ENCODE peak calls at places on chromosomes 16 and 17, in nine cellular contexts. One of them, this sample, is unnamed. For H3K4me1, the result is how much of the 10 kb centered on the place peaks cover.

GRCh38 chr16:88938933-88939813 is 37.8 kb downstream of the CBFA2T3 start:
- DNase-seq in ovary: no peak
- DNase-seq in cardiac muscle cell: no peak
- DNase-seq in effector memory CD4-positive, alpha-beta T cell: no peak
- DNase-seq in thoracic aorta: no peak
- DNase-seq in sigmoid colon: no peak
- DNase-seq in CD4-positive, CD25-positive, alpha-beta regulatory T cell: no peak
- DNase-seq in A549: no peak
- DNase-seq in CD8-positive, alpha-beta memory T cell: no peak
- DNase-seq in this sample: no peak

GRCh38 chr16:64181526-64181925 is 940.3 kb downstream of the CDH11 start:
- DNase-seq in ovary: no peak
- DNase-seq in cardiac muscle cell: no peak
- DNase-seq in effector memory CD4-positive, alpha-beta T cell: no peak
- DNase-seq in thoracic aorta: no peak
- DNase-seq in sigmoid colon: no peak
- DNase-seq in CD4-positive, CD25-positive, alpha-beta regulatory T cell: no peak
- DNase-seq in A549: no peak
- DNase-seq in CD8-positive, alpha-beta memory T cell: no peak
- DNase-seq in this sample: no peak

GRCh38 chr16:68459457-68459856 is 11.1 kb upstream of the SMPD3 start:
- DNase-seq in ovary: no peak
- DNase-seq in cardiac muscle cell: no peak
- DNase-seq in effector memory CD4-positive, alpha-beta T cell: no peak
- DNase-seq in thoracic aorta: no peak
- DNase-seq in sigmoid colon: no peak
- DNase-seq in CD4-positive, CD25-positive, alpha-beta regulatory T cell: no peak
- DNase-seq in A549: no peak
- DNase-seq in CD8-positive, alpha-beta memory T cell: no peak
- DNase-seq in this sample: no peak

GRCh38 chr16:30924797-30925645 is 1.6 kb downstream of the FBXL19 start:
- DNase-seq in ovary: no peak
- DNase-seq in cardiac muscle cell: no peak
- DNase-seq in effector memory CD4-positive, alpha-beta T cell: no peak
- DNase-seq in thoracic aorta: no peak
- DNase-seq in sigmoid colon: no peak
- DNase-seq in CD4-positive, CD25-positive, alpha-beta regulatory T cell: no peak
- DNase-seq in A549: no peak
- DNase-seq in CD8-positive, alpha-beta memory T cell: no peak
- DNase-seq in this sample: no peak

GRCh38 chr17:2958706-2959222 is 104.6 kb downstream of the OR1D5 start:
- DNase-seq in ovary: no peak
- DNase-seq in cardiac muscle cell: no peak
- DNase-seq in effector memory CD4-positive, alpha-beta T cell: no peak
- DNase-seq in thoracic aorta: no peak
- DNase-seq in sigmoid colon: peak
- DNase-seq in CD4-positive, CD25-positive, alpha-beta regulatory T cell: no peak
- DNase-seq in A549: no peak
- DNase-seq in CD8-positive, alpha-beta memory T cell: no peak
- DNase-seq in this sample: no peak

GRCh38 chr16:69756705-69757104 is 2.0 kb upstream of the NOB1 start:
- DNase-seq in ovary: no peak
- DNase-seq in cardiac muscle cell: no peak
- DNase-seq in effector memory CD4-positive, alpha-beta T cell: no peak
- DNase-seq in thoracic aorta: no peak
- DNase-seq in sigmoid colon: no peak
- DNase-seq in CD4-positive, CD25-positive, alpha-beta regulatory T cell: no peak
- DNase-seq in A549: no peak
- DNase-seq in CD8-positive, alpha-beta memory T cell: no peak
- DNase-seq in this sample: no peak

GRCh38 chr17:55641559-55642160 is 81.0 kb downstream of the TMEM100 start:
- DNase-seq in ovary: peak
- DNase-seq in cardiac muscle cell: peak
- DNase-seq in effector memory CD4-positive, alpha-beta T cell: no peak
- DNase-seq in thoracic aorta: no peak
- DNase-seq in sigmoid colon: peak
- DNase-seq in CD4-positive, CD25-positive, alpha-beta regulatory T cell: peak
- DNase-seq in A549: peak
- DNase-seq in CD8-positive, alpha-beta memory T cell: no peak
- DNase-seq in this sample: peak

GRCh38 chr16:54178491-54178976 is 108.1 kb downstream of the IRX3 start:
- DNase-seq in ovary: no peak
- DNase-seq in cardiac muscle cell: peak
- DNase-seq in effector memory CD4-positive, alpha-beta T cell: no peak
- DNase-seq in thoracic aorta: no peak
- DNase-seq in sigmoid colon: no peak
- DNase-seq in CD4-positive, CD25-positive, alpha-beta regulatory T cell: no peak
- DNase-seq in A549: no peak
- DNase-seq in CD8-positive, alpha-beta memory T cell: no peak
- DNase-seq in this sample: no peak

GRCh38 chr17:79295307-79295706 is 220.7 kb downstream of the ENGASE start:
- DNase-seq in ovary: no peak
- DNase-seq in cardiac muscle cell: no peak
- DNase-seq in effector memory CD4-positive, alpha-beta T cell: no peak
- DNase-seq in thoracic aorta: no peak
- DNase-seq in sigmoid colon: no peak
- DNase-seq in CD4-positive, CD25-positive, alpha-beta regulatory T cell: no peak
- DNase-seq in A549: no peak
- DNase-seq in CD8-positive, alpha-beta memory T cell: no peak
- DNase-seq in this sample: no peak

GRCh38 chr17:5955764-5956163 is 114.4 kb upstream of the WSCD1 start:
- DNase-seq in ovary: no peak
- DNase-seq in cardiac muscle cell: no peak
- DNase-seq in effector memory CD4-positive, alpha-beta T cell: no peak
- DNase-seq in thoracic aorta: no peak
- DNase-seq in sigmoid colon: no peak
- DNase-seq in CD4-positive, CD25-positive, alpha-beta regulatory T cell: no peak
- DNase-seq in A549: no peak
- DNase-seq in CD8-positive, alpha-beta memory T cell: no peak
- DNase-seq in this sample: no peak

GRCh38 chr16:52488837-52489289 is 58.1 kb downstream of the TOX3 start:
- DNase-seq in ovary: no peak
- DNase-seq in cardiac muscle cell: no peak
- DNase-seq in effector memory CD4-positive, alpha-beta T cell: no peak
- DNase-seq in thoracic aorta: no peak
- DNase-seq in sigmoid colon: no peak
- DNase-seq in CD4-positive, CD25-positive, alpha-beta regulatory T cell: no peak
- DNase-seq in A549: no peak
- DNase-seq in CD8-positive, alpha-beta memory T cell: no peak
- DNase-seq in this sample: no peak

GRCh38 chr17:82882715-82883446 is 43.1 kb upstream of the ZNF750 start:
- DNase-seq in ovary: no peak
- DNase-seq in cardiac muscle cell: no peak
- DNase-seq in effector memory CD4-positive, alpha-beta T cell: peak
- DNase-seq in thoracic aorta: no peak
- DNase-seq in sigmoid colon: no peak
- DNase-seq in CD4-positive, CD25-positive, alpha-beta regulatory T cell: peak
- DNase-seq in A549: no peak
- DNase-seq in CD8-positive, alpha-beta memory T cell: peak
- DNase-seq in this sample: peak

GRCh38 chr17:20071824-20072691 is 62.9 kb downstream of the SPECC1 start:
- DNase-seq in ovary: no peak
- DNase-seq in cardiac muscle cell: no peak
- DNase-seq in effector memory CD4-positive, alpha-beta T cell: no peak
- DNase-seq in thoracic aorta: no peak
- DNase-seq in sigmoid colon: no peak
- DNase-seq in CD4-positive, CD25-positive, alpha-beta regulatory T cell: no peak
- DNase-seq in A549: no peak
- DNase-seq in CD8-positive, alpha-beta memory T cell: no peak
- DNase-seq in this sample: no peak

GRCh38 chr16:82694239-82694874 is 67.6 kb downstream of the CDH13 start:
- DNase-seq in ovary: no peak
- DNase-seq in cardiac muscle cell: no peak
- DNase-seq in effector memory CD4-positive, alpha-beta T cell: no peak
- DNase-seq in thoracic aorta: no peak
- DNase-seq in sigmoid colon: no peak
- DNase-seq in CD4-positive, CD25-positive, alpha-beta regulatory T cell: no peak
- DNase-seq in A549: no peak
- DNase-seq in CD8-positive, alpha-beta memory T cell: no peak
- DNase-seq in this sample: no peak

GRCh38 chr16:67399218-67399733 is 6.0 kb upstream of the TPPP3 start:
- DNase-seq in ovary: peak
- DNase-seq in cardiac muscle cell: peak
- DNase-seq in effector memory CD4-positive, alpha-beta T cell: no peak
- DNase-seq in thoracic aorta: no peak
- DNase-seq in sigmoid colon: no peak
- DNase-seq in CD4-positive, CD25-positive, alpha-beta regulatory T cell: peak
- DNase-seq in A549: peak
- DNase-seq in CD8-positive, alpha-beta memory T cell: no peak
- DNase-seq in this sample: no peak

GRCh38 chr16:11232852-11233726 is 22.9 kb downstream of the SOCS1 start:
- DNase-seq in ovary: no peak
- DNase-seq in cardiac muscle cell: no peak
- DNase-seq in effector memory CD4-positive, alpha-beta T cell: peak
- DNase-seq in thoracic aorta: no peak
- DNase-seq in sigmoid colon: no peak
- DNase-seq in CD4-positive, CD25-positive, alpha-beta regulatory T cell: peak
- DNase-seq in A549: no peak
- DNase-seq in CD8-positive, alpha-beta memory T cell: peak
- DNase-seq in this sample: peak

GRCh38 chr17:8941520-8941919 is 24.0 kb downstream of the PIK3R5 start:
- DNase-seq in ovary: no peak
- DNase-seq in cardiac muscle cell: no peak
- DNase-seq in effector memory CD4-positive, alpha-beta T cell: peak
- DNase-seq in thoracic aorta: no peak
- DNase-seq in sigmoid colon: no peak
- DNase-seq in CD4-positive, CD25-positive, alpha-beta regulatory T cell: peak
- DNase-seq in A549: no peak
- DNase-seq in CD8-positive, alpha-beta memory T cell: peak
- DNase-seq in this sample: no peak

GRCh38 chr17:29246638-29247037 is at the start of gene CRYBA1:
- DNase-seq in ovary: no peak
- DNase-seq in cardiac muscle cell: no peak
- DNase-seq in effector memory CD4-positive, alpha-beta T cell: no peak
- DNase-seq in thoracic aorta: no peak
- DNase-seq in sigmoid colon: no peak
- DNase-seq in CD4-positive, CD25-positive, alpha-beta regulatory T cell: no peak
- DNase-seq in A549: no peak
- DNase-seq in CD8-positive, alpha-beta memory T cell: no peak
- DNase-seq in this sample: no peak

GRCh38 chr17:72699566-72699965 is 392.9 kb downstream of the SLC39A11 start:
- DNase-seq in ovary: no peak
- DNase-seq in cardiac muscle cell: no peak
- DNase-seq in effector memory CD4-positive, alpha-beta T cell: no peak
- DNase-seq in thoracic aorta: no peak
- DNase-seq in sigmoid colon: no peak
- DNase-seq in CD4-positive, CD25-positive, alpha-beta regulatory T cell: no peak
- DNase-seq in A549: no peak
- DNase-seq in CD8-positive, alpha-beta memory T cell: no peak
- DNase-seq in this sample: no peak

GRCh38 chr17:39702901-39703893 is 3.3 kb downstream of the ERBB2 start:
- DNase-seq in ovary: no peak
- DNase-seq in cardiac muscle cell: peak
- DNase-seq in effector memory CD4-positive, alpha-beta T cell: no peak
- DNase-seq in thoracic aorta: no peak
- DNase-seq in sigmoid colon: no peak
- DNase-seq in CD4-positive, CD25-positive, alpha-beta regulatory T cell: no peak
- DNase-seq in A549: peak
- DNase-seq in CD8-positive, alpha-beta memory T cell: no peak
- DNase-seq in this sample: no peak
- H3K4me1 ChIP-seq in ovary: under half
- H3K4me1 ChIP-seq in cardiac muscle cell: half or more
- H3K4me1 ChIP-seq in effector memory CD4-positive, alpha-beta T cell: under half
- H3K4me1 ChIP-seq in thoracic aorta: under half
- H3K4me1 ChIP-seq in sigmoid colon: under half
- H3K4me1 ChIP-seq in CD4-positive, CD25-positive, alpha-beta regulatory T cell: under half
- H3K4me1 ChIP-seq in A549: half or more
- H3K4me1 ChIP-seq in CD8-positive, alpha-beta memory T cell: under half
- H3K4me1 ChIP-seq in this sample: under half

GRCh38 chr16:85138073-85138824 is 26.0 kb upstream of the CIBAR2 start:
- DNase-seq in ovary: peak
- DNase-seq in cardiac muscle cell: peak
- DNase-seq in effector memory CD4-positive, alpha-beta T cell: no peak
- DNase-seq in thoracic aorta: no peak
- DNase-seq in sigmoid colon: no peak
- DNase-seq in CD4-positive, CD25-positive, alpha-beta regulatory T cell: no peak
- DNase-seq in A549: no peak
- DNase-seq in CD8-positive, alpha-beta memory T cell: no peak
- DNase-seq in this sample: no peak

GRCh38 chr16:85136213-85136704 is 24.0 kb upstream of the CIBAR2 start:
- DNase-seq in ovary: no peak
- DNase-seq in cardiac muscle cell: no peak
- DNase-seq in effector memory CD4-positive, alpha-beta T cell: no peak
- DNase-seq in thoracic aorta: no peak
- DNase-seq in sigmoid colon: peak
- DNase-seq in CD4-positive, CD25-positive, alpha-beta regulatory T cell: no peak
- DNase-seq in A549: no peak
- DNase-seq in CD8-positive, alpha-beta memory T cell: no peak
- DNase-seq in this sample: no peak

GRCh38 chr16:85138825-85139627 is 26.8 kb upstream of the CIBAR2 start:
- DNase-seq in ovary: no peak
- DNase-seq in cardiac muscle cell: no peak
- DNase-seq in effector memory CD4-positive, alpha-beta T cell: no peak
- DNase-seq in thoracic aorta: no peak
- DNase-seq in sigmoid colon: no peak
- DNase-seq in CD4-positive, CD25-positive, alpha-beta regulatory T cell: no peak
- DNase-seq in A549: no peak
- DNase-seq in CD8-positive, alpha-beta memory T cell: no peak
- DNase-seq in this sample: no peak

GRCh38 chr16:85136705-85137322 is 24.5 kb upstream of the CIBAR2 start:
- DNase-seq in ovary: peak
- DNase-seq in cardiac muscle cell: no peak
- DNase-seq in effector memory CD4-positive, alpha-beta T cell: no peak
- DNase-seq in thoracic aorta: no peak
- DNase-seq in sigmoid colon: peak
- DNase-seq in CD4-positive, CD25-positive, alpha-beta regulatory T cell: no peak
- DNase-seq in A549: no peak
- DNase-seq in CD8-positive, alpha-beta memory T cell: no peak
- DNase-seq in this sample: peak

GRCh38 chr16:85137323-85138072 is 25.2 kb upstream of the CIBAR2 start:
- DNase-seq in ovary: peak
- DNase-seq in cardiac muscle cell: peak
- DNase-seq in effector memory CD4-positive, alpha-beta T cell: no peak
- DNase-seq in thoracic aorta: peak
- DNase-seq in sigmoid colon: peak
- DNase-seq in CD4-positive, CD25-positive, alpha-beta regulatory T cell: no peak
- DNase-seq in A549: no peak
- DNase-seq in CD8-positive, alpha-beta memory T cell: no peak
- DNase-seq in this sample: peak
- H3K4me3 ChIP-seq in ovary: peak
- H3K4me3 ChIP-seq in cardiac muscle cell: no peak
- H3K4me3 ChIP-seq in effector memory CD4-positive, alpha-beta T cell: no peak
- H3K4me3 ChIP-seq in thoracic aorta: peak
- H3K4me3 ChIP-seq in sigmoid colon: peak
- H3K4me3 ChIP-seq in CD4-positive, CD25-positive, alpha-beta regulatory T cell: no peak
- H3K4me3 ChIP-seq in A549: no peak
- H3K4me3 ChIP-seq in CD8-positive, alpha-beta memory T cell: no peak
- H3K4me3 ChIP-seq in this sample: no peak

GRCh38 chr16:14486520-14487303 is 143.3 kb downstream of the PARN start:
- DNase-seq in ovary: peak
- DNase-seq in cardiac muscle cell: peak
- DNase-seq in effector memory CD4-positive, alpha-beta T cell: no peak
- DNase-seq in thoracic aorta: peak
- DNase-seq in sigmoid colon: peak
- DNase-seq in CD4-positive, CD25-positive, alpha-beta regulatory T cell: no peak
- DNase-seq in A549: peak
- DNase-seq in CD8-positive, alpha-beta memory T cell: no peak
- DNase-seq in this sample: peak
- H3K27ac ChIP-seq in ovary: no peak
- H3K27ac ChIP-seq in cardiac muscle cell: peak
- H3K27ac ChIP-seq in effector memory CD4-positive, alpha-beta T cell: no peak
- H3K27ac ChIP-seq in thoracic aorta: peak
- H3K27ac ChIP-seq in sigmoid colon: peak
- H3K27ac ChIP-seq in CD4-positive, CD25-positive, alpha-beta regulatory T cell: no peak
- H3K27ac ChIP-seq in A549: peak
- H3K27ac ChIP-seq in CD8-positive, alpha-beta memory T cell: peak
- H3K27ac ChIP-seq in this sample: peak

GRCh38 chr17:78126895-78127239 is 1.7 kb downstream of the TMC6 start:
- DNase-seq in ovary: no peak
- DNase-seq in cardiac muscle cell: no peak
- DNase-seq in effector memory CD4-positive, alpha-beta T cell: no peak
- DNase-seq in thoracic aorta: no peak
- DNase-seq in sigmoid colon: no peak
- DNase-seq in CD4-positive, CD25-positive, alpha-beta regulatory T cell: no peak
- DNase-seq in A549: no peak
- DNase-seq in CD8-positive, alpha-beta memory T cell: peak
- DNase-seq in this sample: no peak
- H3K4me1 ChIP-seq in ovary: under half
- H3K4me1 ChIP-seq in cardiac muscle cell: under half
- H3K4me1 ChIP-seq in effector memory CD4-positive, alpha-beta T cell: half or more
- H3K4me1 ChIP-seq in thoracic aorta: under half
- H3K4me1 ChIP-seq in sigmoid colon: under half
- H3K4me1 ChIP-seq in CD4-positive, CD25-positive, alpha-beta regulatory T cell: half or more
- H3K4me1 ChIP-seq in A549: under half
- H3K4me1 ChIP-seq in CD8-positive, alpha-beta memory T cell: half or more
- H3K4me1 ChIP-seq in this sample: under half

This sample was measured in lung.